ENCODE peak calls at places on chromosomes 7 and 10, in eight cellular contexts. P is GM23338, B is AG10803, D is ovary, Q is ascending aorta, N is IMR-90, V is astrocyte of the spinal cord, S is epithelial cell of esophagus. A is an unnamed sample.
A peak's percentile ranks its signal among the peaks of the same experiment; 100 is the strongest.

GRCh38 chr7:102434039-102434481 is 685 bp downstream of the ORAI2 start:
- DNase-seq in P (no peak), B (no peak), D (no peak), Q (peak; percentile 63), N (peak; percentile 44), V (peak; percentile 41), S (no peak), A (peak; percentile 48)

GRCh38 chr10:63166742-63167258 is 33.7 kb downstream of the NRBF2 start:
- DNase-seq in P (peak; percentile 87), B (peak; percentile 77), D (peak; percentile 33), Q (no peak), N (peak; percentile 85), V (peak; percentile 82), S (peak; percentile 82), A (peak; percentile 93)

GRCh38 chr7:154231732-154232131 is 179.5 kb downstream of the DPP6 start:
- DNase-seq in P (no peak), B (no peak), D (no peak), Q (no peak), N (no peak), V (no peak), S (peak; percentile 2), A (no peak)

GRCh38 chr10:59273453-59273852 is 88.9 kb downstream of the FAM13C start:
- DNase-seq in P (no peak), B (no peak), D (no peak), Q (no peak), N (peak; percentile 34), V (no peak), S (no peak), A (peak; percentile 10)

GRCh38 chr10:15238553-15239335 is 70.3 kb upstream of the NMT2 start:
- DNase-seq in P (no peak), B (peak; percentile 8), D (no peak), Q (no peak), N (peak; percentile 60), V (peak; percentile 48), S (no peak), A (peak; percentile 28)

GRCh38 chr10:87873656-87874055 is 10.2 kb downstream of the PTEN start:
- DNase-seq in P (no peak), B (no peak), D (no peak), Q (no peak), N (no peak), V (no peak), S (no peak), A (no peak)

GRCh38 chr10:56537984-56538383 is 176.9 kb upstream of the ZWINT start:
- DNase-seq in P (no peak), B (peak; percentile 32), D (no peak), Q (no peak), N (peak; percentile 27), V (peak; percentile 90), S (peak; percentile 85), A (peak; percentile 61)

GRCh38 chr10:74743401-74743800 is 83.0 kb upstream of the KAT6B start:
- DNase-seq in P (no peak), B (no peak), D (no peak), Q (no peak), N (no peak), V (no peak), S (peak; percentile 18), A (no peak)

GRCh38 chr7:139525239-139525638 is 1.8 kb downstream of the CLEC2L start:
- DNase-seq in P (no peak), B (no peak), D (no peak), Q (no peak), N (no peak), V (no peak), S (no peak), A (no peak)

GRCh38 chr10:86253171-86254072 is 113.2 kb downstream of the GRID1 start:
- DNase-seq in P (peak; percentile 61), B (no peak), D (no peak), Q (peak; percentile 44), N (no peak), V (no peak), S (no peak), A (no peak)

GRCh38 chr7:55086413-55087201 is 67.8 kb downstream of the EGFR start:
- DNase-seq in P (no peak), B (peak; percentile 81), D (no peak), Q (no peak), N (peak; percentile 90), V (peak; percentile 94), S (peak; percentile 44), A (peak; percentile 79)
- TF ChIP-seq CTCF in P (no peak), B (peak; percentile 4), D (no peak), Q (no peak), N (peak; percentile 4), V (no peak), S (no peak), A (peak; percentile 1)

GRCh38 chr7:131013716-131014115 is 279.7 kb upstream of the KLF14 start:
- DNase-seq in P (no peak), B (no peak), D (no peak), Q (no peak), N (no peak), V (no peak), S (no peak), A (no peak)

GRCh38 chr7:131010714-131011436 is 276.9 kb upstream of the KLF14 start:
- DNase-seq in P (no peak), B (peak; percentile 79), D (no peak), Q (no peak), N (peak; percentile 63), V (no peak), S (peak; percentile 57), A (peak; percentile 70)

GRCh38 chr7:131011437-131011752 is 277.4 kb upstream of the KLF14 start:
- DNase-seq in P (peak; percentile 27), B (no peak), D (no peak), Q (no peak), N (no peak), V (no peak), S (no peak), A (no peak)

GRCh38 chr7:131012477-131013031 is 278.5 kb upstream of the KLF14 start:
- DNase-seq in P (no peak), B (peak; percentile 76), D (no peak), Q (no peak), N (no peak), V (no peak), S (peak; percentile 70), A (no peak)

GRCh38 chr7:131011976-131012375 is 278.0 kb upstream of the KLF14 start:
- DNase-seq in P (no peak), B (peak; percentile 95), D (peak; percentile 55), Q (no peak), N (peak; percentile 89), V (peak; percentile 77), S (peak; percentile 74), A (peak; percentile 92)
- H3K4me3 ChIP-seq in P (no peak overlapping the region), B (no peak overlapping the region), D (no peak overlapping the region), Q (no peak overlapping the region), N (no peak overlapping the region), V (no peak overlapping the region), S (no peak overlapping the region), A (no peak overlapping the region)

GRCh38 chr7:41315764-41316163 is 387.1 kb downstream of the INHBA start:
- DNase-seq in P (peak; percentile 66), B (no peak), D (no peak), Q (no peak), N (no peak), V (no peak), S (no peak), A (no peak)
- TF ChIP-seq CTCF in P (peak; percentile 81), B (no peak), D (no peak), Q (no peak), N (no peak), V (peak; percentile 33), S (peak; percentile 39), A (peak; percentile 21)

DNA sequence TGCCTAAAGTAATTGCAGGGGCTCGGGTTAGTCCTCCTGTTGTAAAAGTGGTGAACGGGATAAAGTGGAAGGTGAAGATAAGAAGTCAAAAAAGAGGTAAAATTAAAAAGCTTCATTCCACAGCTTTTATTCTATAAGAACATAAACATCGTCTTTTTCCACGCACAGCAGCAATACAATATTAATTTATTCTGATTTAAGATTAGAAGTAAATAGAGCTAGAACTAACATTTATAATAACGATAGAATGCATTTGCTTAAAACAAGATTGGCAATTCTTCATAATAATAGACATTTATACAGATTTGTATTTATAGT is 3.7 kb downstream of the HOXA10 start:
- DNase-seq in P (no peak), B (no peak), D (no peak), Q (no peak), N (no peak), V (no peak), S (no peak), A (no peak)
- H3K4me3 ChIP-seq in P (no peak overlapping the region), B (peak overlapping the region; percentile 87), D (peak overlapping the region; percentile 53), Q (no peak overlapping the region), N (no peak overlapping the region), V (peak overlapping the region; percentile 22), S (no peak overlapping the region), A (no peak overlapping the region)

GRCh38 chr10:119461380-119461779 is 81.1 kb downstream of the RGS10 start:
- DNase-seq in P (no peak), B (no peak), D (no peak), Q (no peak), N (no peak), V (no peak), S (peak; percentile 95), A (no peak)
- TF ChIP-seq CTCF in P (no peak), B (no peak), D (no peak), Q (no peak), N (no peak), V (no peak), S (peak; percentile 16), A (no peak)

GRCh38 chr7:128740996-128741395 is 1.8 kb downstream of the CALU start:
- DNase-seq in P (no peak), B (peak; percentile 43), D (no peak), Q (peak; percentile 69), N (no peak), V (peak; percentile 46), S (no peak), A (peak; percentile 37)
- H3K4me3 ChIP-seq in P (peak overlapping the region; percentile 87), B (peak overlapping the region; percentile 98), D (peak overlapping the region; percentile 1), Q (peak overlapping the region; percentile 83), N (peak overlapping the region; percentile 81), V (peak overlapping the region; percentile 97), S (no peak overlapping the region), A (peak overlapping the region; percentile 92)

GRCh38 chr7:31123726-31124125 is 71.6 kb downstream of the ADCYAP1R1 start:
- DNase-seq in P (no peak), B (no peak), D (no peak), Q (peak; percentile 31), N (no peak), V (no peak), S (no peak), A (no peak)

GRCh38 chr7:31125171-31125570 is 73.1 kb downstream of the ADCYAP1R1 start:
- DNase-seq in P (no peak), B (no peak), D (no peak), Q (peak; percentile 57), N (no peak), V (no peak), S (no peak), A (no peak)

GRCh38 chr7:31126976-31127375 is 74.9 kb downstream of the ADCYAP1R1 start:
- DNase-seq in P (no peak), B (peak; percentile 16), D (no peak), Q (no peak), N (peak; percentile 18), V (peak; percentile 20), S (no peak), A (peak; percentile 31)

GRCh38 chr7:31133497-31133896 is 81.4 kb downstream of the ADCYAP1R1 start:
- DNase-seq in P (no peak), B (no peak), D (no peak), Q (no peak), N (no peak), V (no peak), S (no peak), A (peak; percentile 18)

GRCh38 chr7:31129067-31129466 is 77.0 kb downstream of the ADCYAP1R1 start:
- DNase-seq in P (peak; percentile 39), B (no peak), D (no peak), Q (peak; percentile 18), N (no peak), V (no peak), S (peak; percentile 10), A (no peak)
- TF ChIP-seq CTCF in P (peak; percentile 40), B (peak; percentile 5), D (no peak), Q (no peak), N (no peak), V (no peak), S (peak; percentile 42), A (no peak)